ENCODE peak calls at places on chromosomes 5 and 9, in four cellular contexts. A, B, W and P are unnamed samples.
A peak's percentile ranks its signal among the peaks of the same experiment; 100 is the strongest.

GRCh38 chr5:141492168-141492885 is 3.4 kb downstream of the PCDHGC5 start:
- DNase-seq in B (no peak), W (peak; percentile 60), A (no peak), P (peak; percentile 74)

GRCh38 chr5:168674893-168675482 is 95.8 kb upstream of the PANK3 start:
- DNase-seq in B (no peak), A (no peak), W (no peak), P (no peak)

GRCh38 chr9:13360188-13360587 is 80.7 kb upstream of the MPDZ start:
- DNase-seq in A (no peak), W (no peak), B (no peak), P (no peak)

GRCh38 chr5:90956511-90956910 is 397.9 kb downstream of the ADGRV1 start:
- DNase-seq in A (no peak), W (no peak), B (no peak), P (no peak)

GRCh38 chr9:95815961-95816360 is 59.5 kb upstream of the ERCC6L2 start:
- DNase-seq in W (no peak), B (no peak), A (no peak), P (no peak)

GRCh38 chr5:138757061-138757776 is 4.0 kb downstream of the CTNNA1 start:
- DNase-seq in A (no peak), W (no peak), B (no peak), P (no peak)

GRCh38 chr5:31936699-31937098 is 237.4 kb downstream of the GOLPH3 start:
- DNase-seq in W (no peak), A (no peak), B (no peak), P (no peak)

GRCh38 chr5:15889001-15889400 is 290.6 kb downstream of the MARCHF11 start:
- DNase-seq in B (no peak), W (no peak), A (no peak), P (no peak)

GRCh38 chr5:179731791-179732411 is 721 bp upstream of the MAML1 start:
- DNase-seq in A (peak; percentile 95), W (peak; percentile 61), B (peak; percentile 28), P (peak; percentile 43)

GRCh38 chr5:14512574-14512973 is 69.0 kb upstream of the OTULINL start:
- DNase-seq in B (no peak), A (no peak), W (no peak), P (no peak)

GRCh38 chr5:36607114-36607561 is 732 bp downstream of the SLC1A3 start:
- DNase-seq in A (peak; percentile 50), B (no peak), W (no peak), P (no peak)

GRCh38 chr5:77347435-77348098 is 137.1 kb downstream of the PDE8B start:
- DNase-seq in A (no peak), B (no peak), W (no peak), P (no peak)

GRCh38 chr5:80165430-80165829 is 90.4 kb downstream of the SERINC5 start:
- DNase-seq in B (no peak), A (no peak), W (no peak), P (no peak)

GRCh38 chr9:34498511-34498910 is 24.3 kb downstream of the ENHO start:
- DNase-seq in A (no peak), B (no peak), W (no peak), P (no peak)

GRCh38 chr5:124460000-124460399 is 286.4 kb downstream of the ZNF608 start:
- DNase-seq in A (no peak), W (no peak), B (no peak), P (no peak)

GRCh38 chr9:132943677-132944293 is 631 bp downstream of the TSC1 start:
- DNase-seq in W (no peak), A (peak; percentile 11), B (no peak), P (peak; percentile 16)

GRCh38 chr5:151082274-151082902 is 1.6 kb upstream of the TNIP1 start:
- DNase-seq in W (no peak), A (peak; percentile 72), B (no peak), P (no peak)

GRCh38 chr5:71899865-71900342 is 180.8 kb downstream of the CARTPT start:
- DNase-seq in B (no peak), A (peak; percentile 36), W (no peak), P (no peak)

GRCh38 chr9:126844085-126844484 is 16.4 kb upstream of the ZBTB34 start:
- DNase-seq in A (peak; percentile 56), W (no peak), B (no peak), P (no peak)

GRCh38 chr5:128644863-128645262 is 106.8 kb upstream of the FBN2 start:
- DNase-seq in B (no peak), A (peak; percentile 21), W (no peak), P (no peak)

GRCh38 chr5:159182691-159183090 is 26.7 kb downstream of the RNF145 start:
- DNase-seq in W (no peak), B (no peak), A (no peak), P (no peak)

GRCh38 chr5:169567079-169567478 is 16.5 kb upstream of the SPDL1 start:
- DNase-seq in W (no peak), A (peak; percentile 55), B (no peak), P (no peak)

GRCh38 chr5:158422653-158423505 is 563.9 kb upstream of the CLINT1 start:
- DNase-seq in A (no peak), W (no peak), B (peak; percentile 48), P (no peak)

GRCh38 chr9:132752877-132753592 is 82.8 kb downstream of the GTF3C4 start:
- DNase-seq in A (no peak), B (no peak), W (no peak), P (no peak)

GRCh38 chr5:159097461-159098284 is 2.0 kb downstream of the EBF1 start:
- DNase-seq in A (no peak), W (peak; percentile 68), B (peak; percentile 19), P (peak; percentile 73)

GRCh38 chr5:54329731-54330709 is 19.6 kb upstream of the ARL15 start:
- DNase-seq in A (peak; percentile 83), W (no peak), B (no peak), P (no peak)

GRCh38 chr9:122307036-122307435 is 42.4 kb downstream of the MRRF start:
- DNase-seq in B (no peak), A (no peak), W (no peak), P (no peak)

GRCh38 chr5:138468133-138468965 is 3.1 kb downstream of the EGR1 start:
- DNase-seq in B (no peak), W (no peak), A (peak; percentile 58), P (no peak)

GRCh38 chr9:68703672-68704071 is 1.4 kb upstream of the PIP5K1B start:
- DNase-seq in B (no peak), W (no peak), A (no peak), P (no peak)

GRCh38 chr5:122292357-122292756 is 19.7 kb upstream of the SNCAIP start:
- DNase-seq in B (no peak), A (no peak), W (no peak), P (no peak)

GRCh38 chr5:79109527-79110492 is 1.8 kb upstream of the BHMT start:
- DNase-seq in A (peak; percentile 35), B (no peak), W (peak; percentile 65), P (peak; percentile 67)

GRCh38 chr9:94809778-94810177 is 83.3 kb downstream of the AOPEP start:
- DNase-seq in B (no peak), A (peak; percentile 45), W (no peak), P (no peak)

GRCh38 chr9:35035851-35036701 is 36.3 kb downstream of the VCP start:
- DNase-seq in W (no peak), A (peak; percentile 38), B (no peak), P (peak; percentile 28)

GRCh38 chr9:123000371-123001068 is 32.9 kb upstream of the GPR21 start:
- DNase-seq in B (no peak), W (no peak), A (no peak), P (no peak)

GRCh38 chr9:137451976-137452760 is 7.0 kb downstream of the NSMF start:
- DNase-seq in A (no peak), W (no peak), B (peak; percentile 33), P (no peak)

GRCh38 chr5:62533597-62533996 is 45.0 kb upstream of the LRRC70 start:
- DNase-seq in A (no peak), B (no peak), W (no peak), P (no peak)

GRCh38 chr5:139725073-139725830 is 70.4 kb upstream of the PSD2 start:
- DNase-seq in B (peak; percentile 89), W (no peak), A (no peak), P (no peak)

GRCh38 chr9:106019702-106020101 is 325.4 kb downstream of the TMEM38B start:
- DNase-seq in A (no peak), B (no peak), W (no peak), P (no peak)

GRCh38 chr5:17895296-17896058 is 261.2 kb downstream of the TAF11L14 start:
- DNase-seq in W (no peak), A (peak; percentile 87), B (no peak), P (no peak)

DNA sequence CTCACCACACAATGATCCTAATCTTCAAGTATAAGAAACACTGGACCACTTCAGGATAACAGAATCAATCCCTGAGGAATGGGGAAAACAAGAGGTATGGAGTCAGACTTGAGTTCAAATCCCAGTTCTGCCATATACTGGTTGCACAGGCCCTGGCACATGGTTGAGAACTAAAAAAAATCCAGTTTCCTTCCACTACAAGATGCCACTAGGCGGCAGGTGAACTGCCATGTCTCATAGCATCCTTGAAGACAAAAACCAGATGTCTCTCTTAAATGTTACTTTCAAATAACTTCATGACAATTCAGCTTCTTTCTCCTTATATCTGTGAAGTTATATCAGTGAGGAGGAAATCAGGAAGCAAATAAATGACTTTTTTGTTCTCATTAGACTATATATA is 11.0 kb downstream of the DEPDC1B start:
- DNase-seq in W (no peak), B (no peak), A (no peak), P (no peak)
- TF ChIP-seq CTCF in W (no peak), B (no peak), A (peak; percentile 7), P (no peak)

GRCh38 chr5:68246802-68247201 is 31.2 kb downstream of the PIK3R1 start:
- DNase-seq in A (peak; percentile 21), B (no peak), W (peak; percentile 33), P (no peak)
- TF ChIP-seq CTCF in A (peak; percentile 22), B (no peak), W (no peak), P (no peak)

DNA sequence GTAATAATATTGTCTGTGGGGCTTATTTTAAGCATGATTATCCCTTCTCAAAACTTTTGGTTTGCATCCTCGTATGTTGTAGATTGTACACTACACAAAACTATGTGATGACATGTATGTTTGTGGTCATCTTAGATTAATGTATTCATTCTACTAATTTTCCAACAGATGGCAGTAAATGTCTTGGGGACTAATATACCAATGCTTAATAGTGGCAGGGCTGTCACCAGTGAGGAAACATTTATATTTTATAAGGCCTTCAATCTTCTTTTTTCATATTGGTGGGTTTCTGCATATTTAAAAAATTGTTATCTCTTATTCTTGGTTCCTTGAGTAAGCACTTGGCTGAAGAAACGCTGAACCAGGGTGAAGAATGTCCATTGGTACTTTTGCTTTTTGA is 530.4 kb downstream of the RASEF start:
- DNase-seq in B (no peak), A (peak; percentile 27), W (no peak), P (no peak)
- TF ChIP-seq CTCF in B (peak; percentile 50), A (peak; percentile 39), W (no peak), P (no peak)

GRCh38 chr5:134101686-134102439 is 12.6 kb upstream of the TCF7 start:
- DNase-seq in A (peak; percentile 28), W (peak; percentile 82), B (peak; percentile 64), P (peak; percentile 69)
- TF ChIP-seq CTCF in A (peak; percentile 80), W (peak; percentile 71), B (peak; percentile 82), P (peak; percentile 70)

DNA sequence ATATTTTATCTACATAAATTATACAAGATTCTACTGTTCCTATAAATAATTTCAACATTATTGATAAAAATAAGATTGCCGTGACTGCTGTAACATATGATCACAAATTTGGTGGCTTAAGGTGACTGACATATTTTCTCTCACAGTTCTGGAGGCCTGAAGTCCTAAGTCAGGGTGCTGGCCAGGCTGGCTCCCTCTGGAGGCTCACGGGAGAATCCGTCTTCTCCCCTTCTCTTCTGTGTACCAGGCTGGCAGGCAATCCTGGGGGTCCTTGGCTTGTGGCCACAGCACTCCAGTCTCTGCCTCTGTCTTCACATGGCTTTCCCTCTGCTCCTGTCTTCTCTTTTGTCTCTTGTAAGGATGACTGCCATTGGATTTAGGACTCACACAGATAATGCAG is 31.7 kb upstream of the IRX2 start:
- DNase-seq in W (no peak), A (peak; percentile 18), B (no peak), P (no peak)
- TF ChIP-seq CTCF in W (no peak), A (peak; percentile 15), B (no peak), P (no peak)